ENCODE peak calls at places on chromosomes 6 and 20, in four cellular contexts. One of them, this sample, is unnamed.

GRCh38 chr6:129513471-129513870 is 196.5 kb downstream of the ARHGAP18 start:
- DNase-seq in astrocyte: peak
- DNase-seq in lower lobe of right lung: no peak
- DNase-seq in HEK293T: no peak
- DNase-seq in this sample: no peak

GRCh38 chr6:117956386-117956785 is 49.3 kb downstream of the SLC35F1 start:
- DNase-seq in HEK293T: no peak
- DNase-seq in lower lobe of right lung: no peak
- DNase-seq in astrocyte: peak
- DNase-seq in this sample: no peak

GRCh38 chr20:61052796-61053442 is 199.1 kb upstream of the CDH4 start:
- DNase-seq in astrocyte: no peak
- DNase-seq in HEK293T: no peak
- DNase-seq in lower lobe of right lung: no peak
- DNase-seq in this sample: no peak

GRCh38 chr20:37323985-37324384 is 22.0 kb upstream of the SRC start:
- DNase-seq in astrocyte: peak
- DNase-seq in lower lobe of right lung: no peak
- DNase-seq in HEK293T: no peak
- DNase-seq in this sample: no peak

GRCh38 chr6:8918196-8918595 is 482.9 kb upstream of the SLC35B3 start:
- DNase-seq in lower lobe of right lung: no peak
- DNase-seq in HEK293T: no peak
- DNase-seq in astrocyte: no peak
- DNase-seq in this sample: no peak

GRCh38 chr6:67736161-67736560 is 898.9 kb upstream of the ADGRB3 start:
- DNase-seq in lower lobe of right lung: no peak
- DNase-seq in HEK293T: no peak
- DNase-seq in astrocyte: peak
- DNase-seq in this sample: no peak

GRCh38 chr20:20363449-20364015 is 4.4 kb upstream of the INSM1 start:
- DNase-seq in astrocyte: no peak
- DNase-seq in lower lobe of right lung: no peak
- DNase-seq in HEK293T: no peak
- DNase-seq in this sample: no peak

GRCh38 chr20:4962257-4962855 is 39.0 kb downstream of the SLC23A2 start:
- DNase-seq in astrocyte: no peak
- DNase-seq in lower lobe of right lung: no peak
- DNase-seq in HEK293T: no peak
- DNase-seq in this sample: no peak

GRCh38 chr6:167799033-167799933 is 27.4 kb upstream of the AFDN start:
- DNase-seq in HEK293T: no peak
- DNase-seq in astrocyte: no peak
- DNase-seq in lower lobe of right lung: no peak
- DNase-seq in this sample: no peak

GRCh38 chr6:99344289-99344688 is 5.2 kb downstream of the FAXC start:
- DNase-seq in astrocyte: peak
- DNase-seq in HEK293T: no peak
- DNase-seq in lower lobe of right lung: no peak
- DNase-seq in this sample: no peak

GRCh38 chr6:132812255-132812732 is 2.1 kb upstream of the RPS12 start:
- DNase-seq in HEK293T: no peak
- DNase-seq in lower lobe of right lung: no peak
- DNase-seq in astrocyte: peak
- DNase-seq in this sample: no peak

GRCh38 chr6:79048611-79049010 is 29.4 kb downstream of the PHIP start:
- DNase-seq in astrocyte: no peak
- DNase-seq in HEK293T: peak
- DNase-seq in lower lobe of right lung: no peak
- DNase-seq in this sample: no peak

GRCh38 chr6:150668882-150669476 is 69.3 kb downstream of the PLEKHG1 start:
- DNase-seq in HEK293T: no peak
- DNase-seq in astrocyte: no peak
- DNase-seq in lower lobe of right lung: no peak
- DNase-seq in this sample: no peak

GRCh38 chr6:160428069-160428430 is 79.9 kb downstream of the SLC22A3 start:
- DNase-seq in HEK293T: no peak
- DNase-seq in astrocyte: no peak
- DNase-seq in lower lobe of right lung: peak
- DNase-seq in this sample: peak

GRCh38 chr6:97947841-97948240 is 664.8 kb upstream of the MMS22L start:
- DNase-seq in astrocyte: peak
- DNase-seq in lower lobe of right lung: peak
- DNase-seq in HEK293T: no peak
- DNase-seq in this sample: no peak

GRCh38 chr6:25972128-25972527 is 9.5 kb downstream of the TRIM38 start:
- DNase-seq in HEK293T: no peak
- DNase-seq in astrocyte: no peak
- DNase-seq in lower lobe of right lung: no peak
- DNase-seq in this sample: no peak

GRCh38 chr6:107807186-107807585 is 16.9 kb downstream of the SCML4 start:
- DNase-seq in lower lobe of right lung: no peak
- DNase-seq in astrocyte: no peak
- DNase-seq in HEK293T: no peak
- DNase-seq in this sample: no peak